ENCODE peak calls at places on chromosomes 5 and 9, in six cellular contexts. B, G, N, P, M and S are unnamed samples.

GRCh38 chr5:170293273-170293672 is 4.3 kb downstream of the LCP2 start:
- DNase-seq in P (no peak), G (no peak), B (no peak), M (no peak), N (no peak), S (no peak)

GRCh38 chr5:132058646-132059042 is 1.8 kb upstream of the IL3 start:
- DNase-seq in N (no peak), B (no peak), M (no peak), P (no peak), G (no peak), S (no peak)

GRCh38 chr9:130912932-130913598 is 16.5 kb upstream of the QRFP start:
- DNase-seq in M (no peak), N (no peak), G (no peak), P (no peak), B (peak; percentile 78), S (peak; percentile 94)

GRCh38 chr9:4297151-4297794 is 2.6 kb downstream of the GLIS3 start:
- DNase-seq in M (no peak), P (peak; percentile 94), G (peak; percentile 42), N (peak; percentile 93), B (peak; percentile 87), S (peak; percentile 56)

GRCh38 chr9:16784002-16784401 is 86.5 kb downstream of the BNC2 start:
- DNase-seq in G (no peak), B (no peak), P (no peak), M (no peak), N (no peak), S (no peak)

GRCh38 chr5:74765201-74765600 is 1.7 kb downstream of the GFM2 start:
- DNase-seq in N (peak; percentile 44), G (no peak), M (no peak), B (no peak), P (peak; percentile 96), S (peak; percentile 52)

GRCh38 chr5:74404574-74405310 is 235.8 kb downstream of the ENC1 start:
- DNase-seq in N (no peak), G (no peak), P (no peak), M (no peak), B (no peak), S (no peak)

GRCh38 chr9:36839131-36839885 is 194.8 kb downstream of the PAX5 start:
- DNase-seq in M (no peak), N (no peak), P (no peak), B (no peak), G (no peak), S (no peak)

GRCh38 chr5:109739741-109740140 is 50.0 kb downstream of the MAN2A1 start:
- DNase-seq in N (peak; percentile 51), P (peak; percentile 95), B (peak; percentile 55), M (no peak), G (peak; percentile 24), S (peak; percentile 31)

GRCh38 chr9:113857875-113858274 is 18.2 kb upstream of the ZNF618 start:
- DNase-seq in G (no peak), N (no peak), P (peak; percentile 14), B (peak; percentile 18), M (no peak), S (no peak)

GRCh38 chr9:17503196-17503595 is 75.7 kb upstream of the SH3GL2 start:
- DNase-seq in M (no peak), N (no peak), P (peak; percentile 15), B (no peak), G (no peak), S (no peak)

GRCh38 chr9:86413966-86414880 is 60.0 kb upstream of the TUT7 start:
- DNase-seq in M (no peak), G (peak; percentile 31), N (peak; percentile 50), B (peak; percentile 50), P (peak; percentile 30), S (peak; percentile 70)

GRCh38 chr9:109341561-109341960 is 20.7 kb upstream of the EPB41L4B start:
- DNase-seq in N (no peak), B (no peak), P (no peak), G (no peak), M (no peak), S (peak; percentile 7)

GRCh38 chr9:4096121-4096520 is 203.7 kb downstream of the GLIS3 start:
- DNase-seq in P (no peak), M (no peak), G (no peak), B (no peak), N (no peak), S (no peak)

GRCh38 chr5:18314192-18314778 is 680.0 kb downstream of the TAF11L14 start:
- DNase-seq in G (no peak), B (peak; percentile 20), M (no peak), P (peak; percentile 8), N (peak; percentile 29), S (peak; percentile 6)

GRCh38 chr5:146409081-146409671 is 38.0 kb upstream of the TCERG1 start:
- DNase-seq in N (no peak), B (peak; percentile 26), G (peak; percentile 9), P (peak; percentile 18), M (no peak), S (no peak)

GRCh38 chr9:127159949-127160610 is 37.6 kb upstream of the ANGPTL2 start:
- DNase-seq in N (no peak), G (no peak), B (no peak), M (no peak), P (no peak), S (no peak)

GRCh38 chr9:134681061-134681661 is 39.6 kb downstream of the COL5A1 start:
- DNase-seq in M (no peak), G (no peak), N (peak; percentile 69), P (peak; percentile 79), B (peak; percentile 44), S (no peak)

GRCh38 chr9:27654629-27655285 is 81.5 kb upstream of the C9orf72 start:
- DNase-seq in P (no peak), M (no peak), G (no peak), N (no peak), B (no peak), S (no peak)

GRCh38 chr5:154860123-154860522 is 1.7 kb downstream of the CNOT8 start:
- DNase-seq in B (peak; percentile 77), N (peak; percentile 77), G (no peak), P (peak; percentile 74), M (no peak), S (peak; percentile 47)

GRCh38 chr9:404229-404628 is 189.6 kb downstream of the DOCK8 start:
- DNase-seq in M (no peak), N (no peak), P (no peak), G (no peak), B (no peak), S (no peak)

GRCh38 chr5:180297587-180298282 is 5.9 kb upstream of the MAPK9 start:
- DNase-seq in B (no peak), G (no peak), M (no peak), N (no peak), P (no peak), S (peak; percentile 18)

GRCh38 chr5:53170748-53171349 is 61.3 kb upstream of the MOCS2 start:
- DNase-seq in B (peak; percentile 63), N (peak; percentile 45), P (peak; percentile 44), G (peak; percentile 17), M (no peak), S (peak; percentile 37)

GRCh38 chr5:169826618-169827017 is 153.7 kb downstream of the INSYN2B start:
- DNase-seq in B (no peak), M (no peak), G (no peak), N (no peak), P (peak; percentile 33), S (no peak)

GRCh38 chr5:73299017-73299630 is 126.1 kb downstream of the TMEM174 start:
- DNase-seq in G (peak; percentile 64), B (no peak), P (peak; percentile 69), M (no peak), N (peak; percentile 48), S (no peak)

GRCh38 chr5:73296772-73297171 is 123.8 kb downstream of the TMEM174 start:
- DNase-seq in G (no peak), N (peak; percentile 83), P (peak; percentile 41), B (peak; percentile 89), M (no peak), S (no peak)

GRCh38 chr5:73299665-73300435 is 126.9 kb downstream of the TMEM174 start:
- DNase-seq in G (peak; percentile 58), B (peak; percentile 23), M (no peak), P (peak; percentile 49), N (no peak), S (no peak)

GRCh38 chr5:73297430-73297829 is 124.4 kb downstream of the TMEM174 start:
- DNase-seq in B (no peak), M (no peak), G (no peak), N (no peak), P (no peak), S (no peak)

GRCh38 chr5:73298251-73299016 is 125.4 kb downstream of the TMEM174 start:
- DNase-seq in M (no peak), B (peak; percentile 85), G (peak; percentile 12), P (no peak), N (peak; percentile 60), S (no peak)
- H3K4me3 ChIP-seq in M (peak overlapping the region; percentile 38), B (peak overlapping the region; percentile 45), G (no peak overlapping the region), P (no peak overlapping the region), N (no peak overlapping the region), S (no peak overlapping the region)

DNA sequence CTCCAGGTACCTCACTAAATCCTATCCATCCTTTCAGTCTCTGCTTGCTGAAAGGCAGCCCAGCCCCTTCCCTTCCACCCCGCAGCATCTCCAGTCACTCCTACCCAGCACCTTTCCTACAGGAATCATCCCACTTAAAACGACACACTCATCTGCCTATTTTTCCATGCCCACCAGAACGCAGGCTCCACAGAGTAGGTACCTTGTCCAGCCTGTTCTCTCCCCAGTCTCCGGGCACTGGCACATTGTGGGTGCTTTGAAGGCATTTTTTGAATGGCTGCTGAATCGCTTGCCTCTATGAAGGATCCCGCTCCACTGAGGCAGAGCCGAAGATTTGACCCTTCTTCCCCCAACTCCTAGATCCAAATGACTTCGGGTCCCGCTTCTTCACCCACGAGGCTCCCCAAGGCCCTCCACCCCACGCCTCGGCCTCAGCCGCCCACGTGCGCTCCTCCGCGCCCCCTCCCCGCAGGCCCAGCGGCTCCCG is 15.6 kb downstream of the LHX6 start:
- DNase-seq in N (no peak), G (no peak), B (no peak), M (no peak), P (no peak), S (no peak)
- H2BK120ac ChIP-seq in N (no peak overlapping the region), G (no peak overlapping the region), B (no peak overlapping the region), M (no peak overlapping the region), P (no peak overlapping the region), S (no peak overlapping the region)

GRCh38 chr9:135701067-135701967 is 668 bp upstream of the KCNT1 start:
- DNase-seq in P (no peak), M (no peak), G (no peak), B (no peak), N (no peak), S (no peak)
- H3K4me3 ChIP-seq in P (no peak overlapping the region), M (peak overlapping the region; percentile 30), G (no peak overlapping the region), B (no peak overlapping the region), N (no peak overlapping the region), S (no peak overlapping the region)

DNA sequence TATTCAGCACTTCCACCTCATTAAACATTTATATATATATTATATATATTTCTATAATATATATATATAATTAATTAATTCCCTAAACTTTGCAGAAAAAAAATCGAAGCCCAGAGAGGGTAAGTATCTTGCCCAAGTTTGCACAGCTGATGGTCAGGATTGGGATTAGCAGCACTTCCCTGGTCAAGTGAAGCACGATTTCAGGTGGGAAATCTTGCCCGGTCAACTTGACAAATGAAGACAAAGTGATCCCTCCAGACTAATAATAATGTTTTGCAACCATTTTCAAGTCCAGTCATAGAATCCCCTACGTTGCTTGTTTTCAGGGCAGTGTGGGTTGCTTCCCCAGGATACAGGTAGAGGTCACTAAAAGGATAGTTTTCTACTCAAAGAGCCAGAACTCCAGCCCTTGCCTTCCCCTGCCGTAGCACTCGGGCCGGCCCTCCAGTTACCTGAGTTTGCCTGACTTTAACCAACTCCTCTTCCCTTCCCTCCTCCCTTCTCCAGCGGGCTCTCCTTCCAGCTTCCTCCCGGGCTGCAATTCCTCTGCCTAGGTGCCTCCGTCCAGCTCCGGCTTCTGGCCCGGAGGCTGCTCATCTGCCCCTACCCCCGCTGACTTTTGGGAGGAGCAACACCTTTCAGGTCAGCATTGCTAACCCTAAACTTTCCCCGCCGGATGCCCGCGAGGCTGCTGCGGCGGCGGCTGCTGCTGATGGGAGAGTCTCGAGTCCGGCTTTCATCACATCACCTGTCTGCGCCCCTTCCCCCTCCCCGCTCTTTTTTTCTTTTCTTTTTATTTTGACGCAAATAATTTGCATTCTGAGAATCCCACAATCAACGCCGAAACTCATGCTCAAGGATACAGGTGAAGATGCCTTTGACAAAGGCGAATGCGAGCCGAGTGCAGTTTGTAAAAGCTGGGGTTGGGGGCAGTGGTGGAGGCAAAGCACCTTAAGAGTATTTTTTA is 928 bp downstream of the PRLR start:
- DNase-seq in M (peak; percentile 74), B (no peak), G (peak; percentile 30), N (no peak), P (peak; percentile 95), S (peak; percentile 90)
- H2BK120ac ChIP-seq in M (no peak overlapping the region), B (no peak overlapping the region), G (no peak overlapping the region), N (no peak overlapping the region), P (no peak overlapping the region), S (peak overlapping the region; percentile 88)